ENCODE peak calls at places on chromosomes 3 and 15, in ten cellular contexts. V, Y, J, Q, G, R, U, H, L and B are unnamed samples.

GRCh38 chr15:75030424-75030823 is 7.0 kb downstream of the PPCDC start:
- DNase-seq in V (no peak), Y (no peak), J (no peak), Q (no peak), G (no peak), R (no peak), U (no peak), H (no peak), L (no peak), B (no peak)

GRCh38 chr3:143644370-143645089 is 203.7 kb downstream of the SLC9A9 start:
- DNase-seq in V (peak), Y (peak), J (peak), Q (peak), G (peak), R (peak), U (no peak), H (peak), L (peak), B (peak)

GRCh38 chr15:89129123-89129815 is 41.0 kb downstream of the ABHD2 start:
- DNase-seq in V (peak), Y (peak), J (peak), Q (peak), G (peak), R (peak), U (no peak), H (no peak), L (no peak), B (peak)

GRCh38 chr3:122515020-122515468 is 305 bp upstream of the KPNA1 start:
- DNase-seq in V (no peak), Y (no peak), J (no peak), Q (no peak), G (no peak), R (no peak), U (no peak), H (no peak), L (no peak), B (no peak)

GRCh38 chr3:59212128-59212764 is 162.4 kb upstream of the CFAP20DC start:
- DNase-seq in V (no peak), Y (peak), J (peak), Q (peak), G (peak), R (no peak), U (no peak), H (peak), L (no peak), B (peak)

GRCh38 chr15:60912984-60913697 is 316.0 kb downstream of the RORA start:
- DNase-seq in V (no peak), Y (no peak), J (no peak), Q (no peak), G (no peak), R (no peak), U (no peak), H (no peak), L (peak), B (no peak)

GRCh38 chr3:25820372-25820771 is 30.5 kb downstream of the OXSM start:
- DNase-seq in V (no peak), Y (no peak), J (peak), Q (peak), G (peak), R (no peak), U (no peak), H (peak), L (no peak), B (no peak)

GRCh38 chr3:147333098-147333497 is 73.2 kb downstream of the ZIC4 start:
- DNase-seq in V (no peak), Y (no peak), J (no peak), Q (no peak), G (no peak), R (no peak), U (no peak), H (no peak), L (no peak), B (no peak)

GRCh38 chr3:46717447-46718231 is at the start of gene PRSS50:
- DNase-seq in V (peak), Y (no peak), J (no peak), Q (no peak), G (no peak), R (no peak), U (peak), H (no peak), L (no peak), B (peak)

GRCh38 chr3:127457094-127457475 is 133.4 kb downstream of the TPRA1 start:
- DNase-seq in V (no peak), Y (peak), J (no peak), Q (peak), G (peak), R (peak), U (peak), H (no peak), L (no peak), B (no peak)

GRCh38 chr15:62452016-62452415 is 286.9 kb upstream of the C2CD4B start:
- DNase-seq in V (no peak), Y (no peak), J (no peak), Q (no peak), G (no peak), R (no peak), U (no peak), H (no peak), L (no peak), B (no peak)

GRCh38 chr3:138724433-138724832 is 110.3 kb downstream of the PIK3CB start:
- DNase-seq in V (no peak), Y (no peak), J (no peak), Q (no peak), G (no peak), R (no peak), U (no peak), H (no peak), L (no peak), B (no peak)

GRCh38 chr3:175748087-175748732 is 889.1 kb downstream of the NAALADL2 start:
- DNase-seq in V (no peak), Y (no peak), J (no peak), Q (peak), G (peak), R (no peak), U (no peak), H (no peak), L (no peak), B (no peak)

GRCh38 chr15:65326109-65326508 is 21.6 kb downstream of the RNU5B-1 start:
- DNase-seq in V (no peak), Y (peak), J (no peak), Q (peak), G (peak), R (no peak), U (peak), H (no peak), L (peak), B (no peak)

GRCh38 chr3:140441006-140441405 is 236.9 kb upstream of the TRIM42 start:
- DNase-seq in V (no peak), Y (no peak), J (no peak), Q (peak), G (peak), R (no peak), U (no peak), H (no peak), L (no peak), B (no peak)

GRCh38 chr15:25850154-25851111 is 12.7 kb downstream of the ATP10A start:
- DNase-seq in V (peak), Y (peak), J (no peak), Q (peak), G (peak), R (peak), U (peak), H (no peak), L (no peak), B (peak)

GRCh38 chr15:83285979-83286553 is 1.6 kb upstream of the BNC1 start:
- DNase-seq in V (no peak), Y (no peak), J (no peak), Q (peak), G (peak), R (no peak), U (no peak), H (peak), L (no peak), B (no peak)

GRCh38 chr15:38683382-38684242 is 119.0 kb upstream of the RASGRP1 start:
- DNase-seq in V (peak), Y (peak), J (peak), Q (peak), G (peak), R (peak), U (no peak), H (no peak), L (no peak), B (peak)

GRCh38 chr3:25910997-25911396 is 121.1 kb downstream of the OXSM start:
- DNase-seq in V (peak), Y (peak), J (no peak), Q (peak), G (peak), R (peak), U (no peak), H (no peak), L (no peak), B (peak)

GRCh38 chr3:131756405-131756804 is 253.6 kb upstream of the MRPL3 start:
- DNase-seq in V (no peak), Y (no peak), J (no peak), Q (no peak), G (no peak), R (no peak), U (no peak), H (no peak), L (no peak), B (no peak)

GRCh38 chr15:99451484-99451883 is 114.3 kb upstream of the MEF2A start:
- DNase-seq in V (peak), Y (no peak), J (no peak), Q (no peak), G (no peak), R (no peak), U (peak), H (no peak), L (no peak), B (peak)

GRCh38 chr3:152236741-152237140 is 32.0 kb upstream of the MBNL1 start:
- DNase-seq in V (no peak), Y (no peak), J (no peak), Q (no peak), G (peak), R (no peak), U (no peak), H (no peak), L (no peak), B (no peak)